ENCODE peak calls at places on chromosomes 2 and 18, in nine cellular contexts. M is sigmoid colon, F is spleen, X is HepG2, C is suprapubic skin, J is HCT116, E is prostate gland, O is breast epithelium, G is H1. K is an unnamed sample.

GRCh38 chr18:49008716-49009115 is 58.0 kb upstream of the SMAD7 start:
- DNase-seq in M (no peak), F (peak; percentile 61), X (no peak), C (peak; percentile 40), J (no peak), E (no peak), O (no peak), G (no peak), K (no peak)

GRCh38 chr2:43170733-43171101 is 55.7 kb downstream of the ZFP36L2 start:
- DNase-seq in M (no peak), F (peak; percentile 90), X (no peak), C (no peak), J (no peak), E (no peak), O (no peak), G (no peak), K (no peak)

GRCh38 chr2:3606370-3607124 is 11.6 kb downstream of the COLEC11 start:
- DNase-seq in M (peak; percentile 59), F (peak; percentile 75), X (no peak), C (no peak), J (no peak), E (no peak), O (no peak), G (no peak), K (no peak)

GRCh38 chr2:70035344-70035844 is 51.9 kb upstream of the PCBP1 start:
- DNase-seq in M (no peak), F (no peak), X (no peak), C (no peak), J (no peak), E (no peak), O (no peak), G (no peak), K (no peak)

GRCh38 chr2:191645807-191646611 is 31.9 kb upstream of the NABP1 start:
- DNase-seq in M (no peak), F (no peak), X (no peak), C (no peak), J (no peak), E (no peak), O (no peak), G (no peak), K (no peak)

GRCh38 chr18:49856531-49856930 is 43.2 kb upstream of the ACAA2 start:
- DNase-seq in M (no peak), F (no peak), X (no peak), C (no peak), J (no peak), E (no peak), O (no peak), G (no peak), K (no peak)

GRCh38 chr2:125095826-125096225 is 1070.7 kb downstream of the CNTNAP5 start:
- DNase-seq in M (no peak), F (no peak), X (no peak), C (no peak), J (no peak), E (no peak), O (no peak), G (no peak), K (no peak)

GRCh38 chr2:154914606-154915005 is 216.1 kb downstream of the KCNJ3 start:
- DNase-seq in M (no peak), F (no peak), X (no peak), C (no peak), J (no peak), E (no peak), O (no peak), G (no peak), K (no peak)

GRCh38 chr18:74896390-74896991 is 298.8 kb downstream of the ZNF407 start:
- DNase-seq in M (no peak), F (no peak), X (peak; percentile 62), C (no peak), J (peak; percentile 51), E (peak; percentile 50), O (no peak), G (no peak), K (peak; percentile 7)

DNA sequence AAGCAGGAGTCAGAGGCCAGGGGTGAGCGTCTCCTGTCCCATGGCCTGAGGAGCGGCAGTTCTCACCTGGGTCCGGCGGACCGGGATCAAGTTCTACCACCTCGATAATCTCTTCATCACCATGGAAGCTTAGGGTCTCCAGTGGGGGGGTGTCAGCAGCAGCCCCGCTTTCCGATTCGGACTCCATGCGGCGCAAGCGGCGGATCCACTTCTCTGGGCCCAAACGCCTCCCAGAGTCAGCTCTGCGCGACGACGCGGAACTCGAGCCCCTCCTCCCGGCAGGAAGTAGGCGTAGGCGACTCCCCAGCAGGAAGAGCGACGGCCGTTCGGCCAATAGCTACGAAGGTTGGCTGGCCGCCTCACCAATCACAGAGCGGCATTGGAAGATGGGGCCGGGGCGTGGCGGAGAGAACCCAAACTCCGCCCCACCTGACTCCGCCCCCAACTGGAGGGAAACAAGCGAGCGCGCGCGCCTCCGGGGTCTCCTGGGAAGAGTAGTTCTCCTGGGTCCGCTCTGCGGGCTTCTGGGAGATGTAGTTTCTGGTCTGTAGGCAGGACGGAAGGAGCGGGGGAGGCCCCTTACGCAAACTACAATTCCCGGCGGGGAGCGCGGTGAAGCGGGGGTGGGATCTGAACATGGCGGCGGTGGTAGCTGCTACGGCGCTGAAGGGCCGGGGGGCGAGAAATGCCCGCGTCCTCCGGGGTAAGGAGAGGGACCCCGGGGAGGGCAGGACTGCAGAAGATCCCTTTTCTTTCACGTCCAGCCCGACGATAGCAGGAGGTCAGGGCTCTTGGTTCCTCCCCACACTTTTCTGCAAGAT is at the start of the genes AAMP and PNKD:
- DNase-seq in M (peak; percentile 100), F (peak; percentile 100), X (peak; percentile 100), C (peak; percentile 100), J (peak; percentile 98), E (peak; percentile 100), O (peak; percentile 100), G (peak; percentile 97), K (peak; percentile 99)
- TF ChIP-seq POLR2A in M (peak; percentile 76), F (peak; percentile 6), X (peak; percentile 84), C (peak; percentile 75), J (peak; percentile 66), E (peak; percentile 94), O (peak; percentile 74), G (no peak), K (peak; percentile 81)

GRCh38 chr18:2905802-2906521 is 59.2 kb downstream of the EMILIN2 start:
- DNase-seq in M (peak; percentile 85), F (peak; percentile 87), X (peak; percentile 44), C (peak; percentile 86), J (peak; percentile 33), E (no peak), O (no peak), G (no peak), K (peak; percentile 51)
- TF ChIP-seq POLR2AphosphoS5 in M (peak; percentile 8), F (peak; percentile 88), X (peak; percentile 86), C (peak; percentile 87), J (peak; percentile 92), E (peak; percentile 24), O (peak; percentile 64), G (no peak), K (no peak)

DNA sequence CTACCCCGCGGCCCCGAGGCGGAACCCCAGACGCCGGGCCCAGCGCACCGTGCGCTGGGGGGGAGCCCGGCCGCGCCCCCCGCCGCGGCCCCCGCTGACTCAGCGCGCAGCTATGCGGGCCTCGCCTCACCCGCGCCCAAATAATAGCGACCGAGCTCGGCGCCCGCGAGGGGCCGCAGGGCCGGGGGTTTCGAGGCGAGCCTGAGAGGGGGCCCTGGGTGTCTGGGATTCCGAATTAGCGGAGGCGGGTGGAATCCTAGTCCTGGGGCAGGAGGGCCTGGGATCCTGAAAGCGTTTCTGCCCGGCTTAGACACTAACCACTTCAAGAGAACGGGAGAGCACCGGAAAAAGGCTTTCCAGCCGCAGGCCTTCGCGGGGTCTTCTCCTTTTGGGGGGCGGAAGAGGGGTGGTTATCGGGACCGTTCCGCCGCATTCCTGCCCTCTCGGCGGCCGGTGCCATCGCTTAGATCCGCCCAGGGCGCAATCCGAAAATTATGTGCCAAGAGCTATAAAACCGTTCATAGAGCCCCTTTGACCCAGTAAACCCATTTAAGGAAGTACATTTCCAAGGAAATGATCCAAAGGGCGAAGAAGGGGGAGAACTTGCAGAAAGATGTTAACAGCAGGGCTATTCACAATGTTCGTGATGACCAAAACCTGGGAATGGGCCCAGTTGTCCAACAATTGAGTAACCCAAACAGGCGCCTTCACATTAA is 678 bp upstream of the ROCK2 start:
- DNase-seq in M (peak; percentile 89), F (no peak), X (peak; percentile 74), C (peak; percentile 86), J (peak; percentile 76), E (peak; percentile 85), O (no peak), G (peak; percentile 10), K (no peak)
- TF ChIP-seq POLR2A in M (peak; percentile 29), F (no peak), X (no peak), C (peak; percentile 49), J (no peak), E (no peak), O (peak; percentile 29), G (no peak), K (no peak)

GRCh38 chr2:2101924-2102323 is 229.2 kb downstream of the MYT1L start:
- DNase-seq in M (no peak), F (no peak), X (no peak), C (no peak), J (no peak), E (no peak), O (no peak), G (no peak), K (no peak)

GRCh38 chr2:2098458-2099167 is 232.5 kb downstream of the MYT1L start:
- DNase-seq in M (no peak), F (no peak), X (no peak), C (no peak), J (no peak), E (no peak), O (no peak), G (no peak), K (no peak)

GRCh38 chr2:2095360-2096093 is 235.5 kb downstream of the MYT1L start:
- DNase-seq in M (no peak), F (peak; percentile 51), X (no peak), C (no peak), J (no peak), E (no peak), O (no peak), G (no peak), K (no peak)

GRCh38 chr2:2097549-2097948 is 233.5 kb downstream of the MYT1L start:
- DNase-seq in M (no peak), F (no peak), X (no peak), C (no peak), J (no peak), E (no peak), O (no peak), G (no peak), K (no peak)

DNA sequence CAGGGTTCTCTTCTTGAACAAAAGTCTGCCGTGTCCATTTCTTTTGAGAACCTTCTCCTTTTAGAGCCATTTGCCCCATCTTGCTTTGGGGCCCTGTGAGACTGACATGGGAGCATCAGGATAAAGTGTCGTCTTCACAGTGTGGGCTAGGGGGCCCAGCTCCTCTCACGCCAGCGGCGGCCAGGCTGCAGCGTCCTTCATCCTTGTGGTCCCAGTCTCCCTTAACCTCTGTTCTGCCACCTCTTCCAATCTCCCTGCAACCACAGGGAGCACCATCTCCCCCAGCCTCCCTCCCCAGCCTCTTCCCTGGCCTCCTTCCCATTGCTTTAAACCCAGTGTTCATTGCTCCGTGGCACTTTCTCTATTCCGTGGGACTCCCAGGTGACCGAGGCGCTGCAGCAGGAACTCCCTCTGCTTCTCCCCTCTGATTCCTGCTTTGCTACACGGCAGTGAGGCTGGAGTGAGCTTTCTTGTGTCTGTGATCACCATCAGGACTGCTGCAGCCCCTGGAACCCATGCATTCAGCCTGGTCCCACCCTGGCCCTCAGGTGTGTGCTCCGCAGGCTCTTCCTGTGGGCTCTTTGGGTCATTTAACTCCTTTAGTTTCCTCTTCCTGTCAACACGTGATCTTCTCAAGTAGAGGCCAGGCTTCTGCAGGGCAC is 234.1 kb downstream of the MYT1L start:
- DNase-seq in M (no peak), F (no peak), X (no peak), C (no peak), J (no peak), E (no peak), O (no peak), G (no peak), K (no peak)
- TF ChIP-seq POLR2AphosphoS5 in M (no peak), F (no peak), X (no peak), C (no peak), J (no peak), E (no peak), O (no peak), G (no peak), K (no peak)

K was measured in GM12892.